ENCODE peak calls at places on chromosome 20, in eight cellular contexts. T, Q, P, A, C, B, N and R are unnamed samples.

GRCh38 chr20:40462600-40462999 is 226.4 kb downstream of the MAFB start:
- DNase-seq in Q (no peak), A (no peak), C (no peak), P (no peak), B (no peak), N (no peak), T (no peak), R (no peak)

GRCh38 chr20:10984294-10984693 is 310.5 kb upstream of the JAG1 start:
- DNase-seq in T (no peak), N (no peak), A (no peak), P (no peak), Q (no peak), B (no peak), C (no peak), R (no peak)

GRCh38 chr20:44717986-44718385 is 2.8 kb downstream of the CCN5 start:
- DNase-seq in B (no peak), N (no peak), Q (no peak), C (no peak), A (no peak), P (no peak), T (no peak), R (no peak)

GRCh38 chr20:12970372-12970821 is 38.4 kb upstream of the SPTLC3 start:
- DNase-seq in T (no peak), B (peak), P (no peak), A (peak), N (no peak), Q (peak), C (no peak), R (peak)

GRCh38 chr20:33914871-33915270 is 78.8 kb upstream of the RALY start:
- DNase-seq in P (no peak), Q (peak), C (no peak), T (peak), A (no peak), B (peak), N (peak), R (no peak)

GRCh38 chr20:5024103-5024502 is 22.8 kb upstream of the SLC23A2 start:
- DNase-seq in Q (peak), A (no peak), N (no peak), P (no peak), C (no peak), B (no peak), T (no peak), R (no peak)

GRCh38 chr20:61730631-61731362 is 334.9 kb downstream of the TAF4 start:
- DNase-seq in A (no peak), Q (no peak), P (no peak), B (no peak), N (no peak), C (no peak), T (no peak), R (no peak)

GRCh38 chr20:31693987-31694661 is 28.5 kb downstream of the BCL2L1 start:
- DNase-seq in T (no peak), C (no peak), B (no peak), P (no peak), N (no peak), Q (no peak), A (no peak), R (no peak)

GRCh38 chr20:47825011-47825762 is 39.9 kb upstream of the SULF2 start:
- DNase-seq in A (no peak), N (no peak), P (no peak), C (no peak), T (no peak), Q (no peak), B (no peak), R (no peak)

GRCh38 chr20:50744143-50744792 is 12.9 kb downstream of the PARD6B start:
- DNase-seq in P (peak), C (peak), Q (peak), B (peak), N (no peak), A (peak), T (no peak), R (peak)

GRCh38 chr20:3929713-3930060 is 40.5 kb downstream of the PANK2 start:
- DNase-seq in B (no peak), T (no peak), C (no peak), N (no peak), A (no peak), P (no peak), Q (no peak), R (peak)

GRCh38 chr20:49446808-49447207 is 35.7 kb downstream of the KCNB1 start:
- DNase-seq in T (no peak), A (peak), N (no peak), P (peak), Q (peak), B (no peak), C (peak), R (no peak)

GRCh38 chr20:10581823-10582222 is 92.0 kb downstream of the JAG1 start:
- DNase-seq in Q (peak), N (no peak), T (no peak), B (no peak), P (no peak), A (no peak), C (no peak), R (peak)